ENCODE peak calls at places on chromosome 7, in ten cellular contexts. N, Z, M, E, H, O, Q, L, W and V are unnamed samples.

GRCh38 chr7:21054427-21055133 is 267.9 kb upstream of the SP8 start:
- DNase-seq in Z (no peak), Q (no peak), W (no peak), L (no peak), O (no peak), E (no peak), M (no peak), N (no peak), H (no peak), V (no peak)

GRCh38 chr7:37352974-37353948 is 95.4 kb downstream of the ELMO1 start:
- DNase-seq in O (no peak), H (peak), E (no peak), M (peak), Q (no peak), L (no peak), Z (no peak), N (peak), W (peak), V (no peak)

GRCh38 chr7:43465581-43466554 is 117.0 kb upstream of the STK17A start:
- DNase-seq in E (no peak), W (no peak), N (no peak), L (no peak), Q (no peak), Z (no peak), O (no peak), H (no peak), M (no peak), V (no peak)

GRCh38 chr7:26688936-26689506 is 175.4 kb downstream of the SKAP2 start:
- DNase-seq in H (no peak), Q (no peak), N (no peak), Z (no peak), L (no peak), O (no peak), M (no peak), E (no peak), W (no peak), V (no peak)

GRCh38 chr7:78020874-78021249 is 222.3 kb downstream of the PHTF2 start:
- DNase-seq in W (no peak), M (no peak), L (no peak), Q (no peak), E (no peak), O (no peak), N (no peak), Z (no peak), H (no peak), V (no peak)

GRCh38 chr7:142632291-142633134 is 116.8 kb upstream of the PRSS1 start:
- DNase-seq in N (peak), O (peak), Z (peak), W (peak), M (peak), H (peak), L (peak), Q (no peak), E (no peak), V (no peak)

GRCh38 chr7:100674441-100675407 is 1.2 kb downstream of the GNB2 start:
- DNase-seq in W (peak), N (no peak), O (peak), Q (no peak), H (no peak), E (no peak), L (no peak), Z (peak), M (no peak), V (no peak)

GRCh38 chr7:55124989-55125875 is 106.4 kb downstream of the EGFR start:
- DNase-seq in Q (no peak), N (no peak), W (no peak), Z (no peak), M (no peak), E (no peak), L (no peak), H (no peak), O (no peak), V (no peak)

GRCh38 chr7:953547-954327 is 743 bp downstream of the ADAP1 start:
- DNase-seq in Q (no peak), H (no peak), L (no peak), W (peak), M (no peak), N (no peak), E (no peak), Z (peak), O (peak), V (no peak)

GRCh38 chr7:107551936-107552335 is 11.8 kb downstream of the COG5 start:
- DNase-seq in W (no peak), M (no peak), O (no peak), H (no peak), Z (no peak), Q (no peak), N (no peak), E (no peak), L (no peak), V (no peak)

GRCh38 chr7:76129366-76129765 is 72.3 kb upstream of the SRRM3 start:
- DNase-seq in M (no peak), Q (no peak), O (no peak), E (no peak), N (no peak), W (no peak), L (no peak), H (no peak), Z (no peak), V (no peak)

GRCh38 chr7:134300988-134301387 is 15.7 kb downstream of the SLC35B4 start:
- DNase-seq in N (no peak), E (no peak), H (no peak), L (no peak), O (no peak), Q (no peak), W (no peak), M (no peak), Z (no peak), V (no peak)

GRCh38 chr7:142301299-142301698 is 43.4 kb upstream of the PRSS58 start:
- DNase-seq in N (no peak), L (no peak), W (no peak), H (no peak), Z (no peak), E (no peak), M (no peak), Q (no peak), O (no peak), V (no peak)

GRCh38 chr7:138527746-138528223 is 67.7 kb downstream of the TRIM24 start:
- DNase-seq in L (no peak), N (peak), M (no peak), Z (no peak), W (no peak), H (no peak), Q (no peak), E (no peak), O (no peak), V (no peak)

GRCh38 chr7:29278362-29279070 is 83.9 kb downstream of the CHN2 start:
- DNase-seq in E (no peak), M (no peak), L (no peak), Q (no peak), Z (no peak), N (no peak), H (no peak), O (no peak), W (no peak), V (no peak)

GRCh38 chr7:132450706-132451105 is 125.6 kb downstream of the PLXNA4 start:
- DNase-seq in Q (no peak), L (no peak), O (no peak), N (no peak), E (no peak), Z (no peak), W (no peak), M (no peak), H (no peak), V (no peak)

GRCh38 chr7:120770206-120770605 is 87.7 kb downstream of the TSPAN12 start:
- DNase-seq in H (no peak), M (no peak), W (no peak), E (no peak), O (no peak), L (no peak), N (no peak), Z (no peak), Q (no peak), V (no peak)

GRCh38 chr7:82050134-82050533 is 280.3 kb upstream of the HGF start:
- DNase-seq in E (peak), W (no peak), O (no peak), N (no peak), L (no peak), Z (no peak), Q (no peak), M (no peak), H (peak), V (no peak)

GRCh38 chr7:127667017-127667670 is 15.2 kb downstream of the SND1 start:
- DNase-seq in Z (no peak), O (no peak), W (no peak), M (no peak), N (no peak), E (no peak), Q (no peak), L (no peak), H (no peak), V (no peak)

GRCh38 chr7:16644987-16645592 is 464 bp downstream of the ANKMY2 start:
- DNase-seq in L (no peak), M (no peak), H (peak), W (peak), Z (peak), N (no peak), E (no peak), O (peak), Q (no peak), V (no peak)

GRCh38 chr7:118080947-118081346 is 103.0 kb upstream of the LSM8 start:
- DNase-seq in M (no peak), Z (no peak), O (peak), N (peak), L (no peak), H (peak), Q (no peak), E (no peak), W (peak), V (no peak)

GRCh38 chr7:96167424-96167823 is 154.5 kb downstream of the SLC25A13 start:
- DNase-seq in Q (no peak), M (no peak), L (no peak), H (no peak), N (no peak), Z (no peak), O (no peak), E (no peak), W (no peak), V (no peak)

GRCh38 chr7:7829667-7830066 is 111.3 kb upstream of the RPA3 start:
- DNase-seq in Q (no peak), N (no peak), E (no peak), L (no peak), M (no peak), O (no peak), H (no peak), Z (no peak), W (no peak), V (no peak)

GRCh38 chr7:73718905-73719805 is at the start of gene STX1A:
- DNase-seq in W (peak), M (peak), N (no peak), Z (peak), Q (peak), O (peak), E (no peak), H (peak), L (peak), V (peak)

GRCh38 chr7:22356010-22356854 is 722 bp downstream of the RAPGEF5 start:
- DNase-seq in N (peak), E (no peak), H (peak), O (no peak), Z (peak), M (no peak), Q (no peak), L (no peak), W (peak), V (no peak)

GRCh38 chr7:129390314-129390713 is 43.9 kb upstream of the STRIP2 start:
- DNase-seq in Z (no peak), Q (no peak), W (no peak), H (no peak), L (no peak), M (no peak), O (no peak), E (no peak), N (no peak), V (no peak)

GRCh38 chr7:98287486-98287959 is 6.0 kb downstream of the BRI3 start:
- DNase-seq in H (no peak), L (no peak), N (no peak), W (peak), Q (peak), M (no peak), O (no peak), E (no peak), Z (peak), V (no peak)

GRCh38 chr7:132455306-132455705 is 121.0 kb downstream of the PLXNA4 start:
- DNase-seq in Z (no peak), M (no peak), L (no peak), N (no peak), O (no peak), E (no peak), H (no peak), Q (peak), W (no peak), V (no peak)

GRCh38 chr7:143954163-143954894 is at the start of gene OR2F1:
- DNase-seq in L (no peak), Z (no peak), H (no peak), W (no peak), E (no peak), N (no peak), O (no peak), Q (no peak), M (no peak), V (no peak)

GRCh38 chr7:70698219-70698832 is 433.6 kb upstream of the GALNT17 start:
- DNase-seq in Z (no peak), Q (no peak), N (no peak), E (peak), H (peak), W (no peak), O (no peak), M (no peak), L (peak), V (no peak)

GRCh38 chr7:2164156-2164555 is 68.6 kb downstream of the MAD1L1 start:
- DNase-seq in O (no peak), H (no peak), Q (no peak), Z (no peak), E (no peak), M (no peak), L (no peak), W (no peak), N (no peak), V (no peak)

GRCh38 chr7:73446716-73447115 is 13.1 kb downstream of the FZD9 start:
- DNase-seq in L (no peak), Z (no peak), Q (no peak), W (no peak), O (no peak), M (no peak), E (no peak), N (no peak), H (no peak), V (no peak)

GRCh38 chr7:28144266-28144665 is 36.3 kb downstream of the JAZF1 start:
- DNase-seq in N (peak), E (no peak), Z (no peak), Q (no peak), H (peak), W (no peak), L (no peak), O (no peak), M (no peak), V (no peak)

GRCh38 chr7:57370066-57370738 is 79.8 kb upstream of the ZNF716 start:
- DNase-seq in W (no peak), H (no peak), Z (no peak), L (no peak), E (no peak), N (no peak), M (no peak), O (no peak), Q (no peak), V (no peak)